ENCODE peak calls at places on chromosomes 11 and 22, in six cellular contexts. H is RWPE1; U is keratinocyte; J is stimulated activated CD4-positive, alpha-beta T cell treated with anti-CD3 and anti-CD28 coated beads, Interleukin-2, amount 100 ng/mL, for 24 hours; E is fibroblast of gingiva; O is Calu3. A is an unnamed sample.

GRCh38 chr11:116263770-116264169 is 509.0 kb downstream of the BUD13 start:
- DNase-seq in H (no peak), U (no peak), J (no peak), E (no peak), O (no peak), A (no peak)

GRCh38 chr22:39013923-39014722 is at the start of gene APOBEC3C:
- DNase-seq in H (peak; percentile 78), U (peak; percentile 60), J (peak; percentile 82), E (peak; percentile 85), O (peak; percentile 76), A (peak; percentile 90)

GRCh38 chr11:104165014-104165413 is 1.1 kb upstream of the PDGFD start:
- DNase-seq in H (no peak), U (no peak), J (no peak), E (no peak), O (no peak), A (no peak)

GRCh38 chr11:16737860-16738197 is 618 bp upstream of the C11orf58 start:
- DNase-seq in H (no peak), U (no peak), J (no peak), E (no peak), O (no peak), A (peak; percentile 28)

GRCh38 chr22:45061332-45061731 is 51.5 kb upstream of the PHF21B start:
- DNase-seq in H (no peak), U (no peak), J (no peak), E (no peak), O (no peak), A (no peak)

GRCh38 chr11:47449541-47449940 is 605 bp upstream of the RAPSN start:
- DNase-seq in H (no peak), U (no peak), J (no peak), E (no peak), O (no peak), A (no peak)

GRCh38 chr11:9573775-9574555 is 495 bp downstream of the WEE1 start:
- DNase-seq in H (no peak), U (no peak), J (peak; percentile 28), E (no peak), O (no peak), A (peak; percentile 46)

GRCh38 chr22:49488943-49489342 is 338.7 kb downstream of the BRD1 start:
- DNase-seq in H (no peak), U (no peak), J (no peak), E (no peak), O (no peak), A (no peak)

GRCh38 chr11:120431633-120432032 is 79.9 kb upstream of the GRIK4 start:
- DNase-seq in H (peak; percentile 34), U (no peak), J (no peak), E (peak; percentile 60), O (no peak), A (peak; percentile 43)

GRCh38 chr11:110712643-110713468 is 619 bp upstream of the ARHGAP20 start:
- DNase-seq in H (no peak), U (no peak), J (no peak), E (peak; percentile 62), O (no peak), A (peak; percentile 44)

GRCh38 chr22:20981787-20982562 is at the start of gene LZTR1:
- DNase-seq in H (peak; percentile 66), U (no peak), J (peak; percentile 75), E (peak; percentile 84), O (peak; percentile 80), A (peak; percentile 91)

GRCh38 chr11:12361650-12362049 is 15.7 kb upstream of the PARVA start:
- DNase-seq in H (no peak), U (no peak), J (no peak), E (no peak), O (peak; percentile 66), A (no peak)

GRCh38 chr11:15897211-15897960 is 459.0 kb downstream of the SOX6 start:
- DNase-seq in H (peak; percentile 22), U (no peak), J (no peak), E (no peak), O (peak; percentile 13), A (peak; percentile 55)

GRCh38 chr11:123111465-123111864 is 49.5 kb upstream of the HSPA8 start:
- DNase-seq in H (peak; percentile 64), U (peak; percentile 21), J (no peak), E (peak; percentile 22), O (peak; percentile 8), A (peak; percentile 72)

GRCh38 chr11:66001941-66002647 is at the start of the genes BANF1 and EIF1AD:
- DNase-seq in H (peak; percentile 89), U (peak; percentile 86), J (peak; percentile 93), E (peak; percentile 98), O (peak; percentile 93), A (peak; percentile 95)

GRCh38 chr11:11379661-11380060 is 26.6 kb upstream of the CSNK2A3 start:
- DNase-seq in H (no peak), U (no peak), J (no peak), E (no peak), O (no peak), A (no peak)

GRCh38 chr11:117823941-117824420 is 563 bp downstream of the FXYD2 start:
- DNase-seq in H (no peak), U (no peak), J (no peak), E (no peak), O (no peak), A (no peak)

GRCh38 chr11:94563176-94563847 is 3.9 kb upstream of the PIWIL4 start:
- DNase-seq in H (peak; percentile 80), U (no peak), J (no peak), E (peak; percentile 48), O (no peak), A (no peak)

GRCh38 chr11:2525941-2526807 is 81.4 kb downstream of the KCNQ1 start:
- DNase-seq in H (no peak), U (no peak), J (no peak), E (no peak), O (no peak), A (no peak)

GRCh38 chr22:37563153-37564081 is 3.1 kb downstream of the CDC42EP1 start:
- DNase-seq in H (peak; percentile 82), U (no peak), J (no peak), E (peak; percentile 91), O (peak; percentile 95), A (peak; percentile 90)

GRCh38 chr11:103659138-103659734 is 377.2 kb upstream of the DDI1 start:
- DNase-seq in H (peak; percentile 30), U (no peak), J (no peak), E (no peak), O (peak; percentile 6), A (no peak)

GRCh38 chr11:72405009-72405408 is 29.3 kb downstream of the CLPB start:
- DNase-seq in H (no peak), U (no peak), J (no peak), E (no peak), O (no peak), A (no peak)

GRCh38 chr11:77479746-77480352 is 6.0 kb upstream of the PAK1 start:
- DNase-seq in H (no peak), U (no peak), J (no peak), E (no peak), O (no peak), A (no peak)

GRCh38 chr11:43497144-43497543 is 138.4 kb downstream of the TTC17 start:
- DNase-seq in H (no peak), U (no peak), J (no peak), E (no peak), O (no peak), A (no peak)

GRCh38 chr11:95444309-95445202 is 213.6 kb upstream of the SESN3 start:
- DNase-seq in H (peak; percentile 47), U (no peak), J (no peak), E (no peak), O (no peak), A (no peak)

GRCh38 chr11:124971810-124972209 is 17.8 kb downstream of the CCDC15 start:
- DNase-seq in H (no peak), U (no peak), J (no peak), E (no peak), O (no peak), A (no peak)

GRCh38 chr11:84686726-84687125 is 940.4 kb downstream of the DLG2 start:
- DNase-seq in H (no peak), U (no peak), J (no peak), E (no peak), O (no peak), A (no peak)

GRCh38 chr11:17810736-17811135 is 76.2 kb downstream of the KCNC1 start:
- DNase-seq in H (peak; percentile 18), U (no peak), J (no peak), E (peak; percentile 6), O (no peak), A (peak; percentile 13)

GRCh38 chr11:44566952-44567875 is 1.8 kb downstream of the CD82 start:
- DNase-seq in H (no peak), U (no peak), J (peak; percentile 50), E (no peak), O (no peak), A (no peak)

GRCh38 chr11:44016129-44016528 is 31.7 kb upstream of the ACCSL start:
- DNase-seq in H (no peak), U (no peak), J (no peak), E (peak; percentile 61), O (no peak), A (peak; percentile 28)

GRCh38 chr11:33557201-33557600 is 143.4 kb downstream of the C11orf91 start:
- DNase-seq in H (peak; percentile 79), U (peak; percentile 62), J (no peak), E (no peak), O (no peak), A (no peak)

GRCh38 chr11:86938900-86939880 is 16.0 kb downstream of the FZD4 start:
- DNase-seq in H (peak; percentile 24), U (no peak), J (no peak), E (peak; percentile 43), O (no peak), A (peak; percentile 73)

GRCh38 chr11:65182258-65183170 is 786 bp downstream of the CAPN1 start:
- DNase-seq in H (peak; percentile 48), U (no peak), J (no peak), E (no peak), O (peak; percentile 61), A (peak; percentile 75)

GRCh38 chr11:13784848-13785247 is 116.4 kb downstream of the FAR1 start:
- DNase-seq in H (no peak), U (no peak), J (no peak), E (no peak), O (no peak), A (no peak)

GRCh38 chr11:108713076-108713790 is 48.4 kb downstream of the DDX10 start:
- DNase-seq in H (no peak), U (no peak), J (no peak), E (peak; percentile 29), O (no peak), A (no peak)